ENCODE peak calls at places on chromosome 6, in six cellular contexts. O is mammary epithelial cell, T is bronchial epithelial cell, H is GM12864, W is stomach, B is endothelial cell. L is an unnamed sample.

GRCh38 chr6:129485746-129486145 is 224.2 kb downstream of the ARHGAP18 start:
- DNase-seq in T (no peak), O (no peak), B (no peak), H (no peak), W (no peak), L (no peak)

GRCh38 chr6:98871821-98872220 is 37.4 kb downstream of the POU3F2 start:
- DNase-seq in W (no peak), O (no peak), T (peak; percentile 83), H (no peak), B (no peak), L (no peak)

GRCh38 chr6:3422457-3422816 is 34.4 kb downstream of the SLC22A23 start:
- DNase-seq in T (no peak), B (no peak), O (no peak), H (no peak), W (no peak), L (no peak)

GRCh38 chr6:65259982-65260381 is 447.0 kb downstream of the EYS start:
- DNase-seq in O (no peak), H (no peak), B (no peak), T (no peak), W (no peak), L (no peak)

GRCh38 chr6:43784049-43784855 is 14.2 kb downstream of the VEGFA start:
- DNase-seq in B (no peak), H (no peak), O (no peak), T (no peak), W (no peak), L (no peak)

GRCh38 chr6:1602356-1602713 is 7.4 kb upstream of the FOXC1 start:
- DNase-seq in H (no peak), T (no peak), B (no peak), O (no peak), W (no peak), L (no peak)

GRCh38 chr6:158223926-158224325 is 55.8 kb downstream of the GTF2H5 start:
- DNase-seq in H (no peak), W (no peak), B (no peak), O (no peak), T (no peak), L (no peak)

GRCh38 chr6:30162265-30163089 is 869 bp upstream of the TRIM15 start:
- DNase-seq in T (no peak), H (no peak), W (no peak), B (no peak), O (no peak), L (no peak)

GRCh38 chr6:75171151-75171550 is 34.7 kb downstream of the COL12A1 start:
- DNase-seq in W (no peak), T (no peak), B (no peak), H (no peak), O (no peak), L (no peak)

GRCh38 chr6:131918650-131919355 is 32.4 kb downstream of the CCN2 start:
- DNase-seq in B (no peak), H (no peak), W (no peak), T (no peak), O (no peak), L (no peak)

GRCh38 chr6:131920656-131921055 is 30.5 kb downstream of the CCN2 start:
- DNase-seq in H (no peak), W (no peak), B (no peak), O (no peak), T (no peak), L (no peak)

GRCh38 chr6:131924881-131925474 is 26.2 kb downstream of the CCN2 start:
- DNase-seq in T (peak; percentile 53), B (no peak), O (peak; percentile 37), H (no peak), W (no peak), L (peak; percentile 34)

GRCh38 chr6:131917763-131918649 is 33.2 kb downstream of the CCN2 start:
- DNase-seq in W (no peak), T (no peak), B (no peak), H (no peak), O (no peak), L (no peak)

GRCh38 chr6:131923356-131923755 is 27.8 kb downstream of the CCN2 start:
- DNase-seq in H (peak; percentile 33), O (peak; percentile 53), B (peak; percentile 73), W (peak; percentile 67), T (peak; percentile 48), L (peak; percentile 36)
- TF ChIP-seq CTCF in H (peak; percentile 80), O (peak; percentile 75), B (peak; percentile 94), W (no peak), T (peak; percentile 78), L (peak; percentile 64)

DNA sequence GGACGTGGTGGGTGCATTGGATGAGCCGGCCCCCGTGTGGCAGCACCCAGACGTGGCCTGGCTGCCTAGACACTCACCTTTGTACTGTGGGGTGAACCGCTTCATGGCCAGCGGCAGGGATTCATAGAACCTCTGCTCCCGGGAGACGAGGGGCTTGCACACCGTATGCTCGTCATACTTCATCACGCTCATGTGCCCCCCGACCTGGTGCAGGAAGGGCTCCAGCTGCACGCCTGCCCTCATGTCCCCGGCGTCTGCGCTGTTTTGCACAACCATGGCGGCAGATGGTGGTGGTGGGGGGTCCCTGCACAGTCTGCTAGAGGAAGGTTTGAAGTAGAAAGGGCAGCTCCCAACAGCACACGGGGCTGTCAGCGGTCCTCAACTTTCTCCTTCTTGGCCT is 11.5 kb downstream of the IP6K3 start:
- DNase-seq in T (no peak), H (no peak), B (no peak), O (no peak), W (no peak), L (no peak)
- TF ChIP-seq CTCF in T (no peak), H (no peak), B (no peak), O (no peak), W (no peak), L (no peak)

GRCh38 chr6:63764318-63764916 is 128.8 kb downstream of the PHF3 start:
- DNase-seq in H (peak; percentile 22), T (peak; percentile 45), B (no peak), O (no peak), W (no peak), L (no peak)
- TF ChIP-seq CTCF in H (peak; percentile 21), T (peak; percentile 9), B (peak; percentile 92), O (peak; percentile 15), W (no peak), L (peak; percentile 41)

GRCh38 chr6:151763303-151763702 is 44.2 kb upstream of the ESR1 start:
- DNase-seq in B (no peak), W (no peak), O (peak; percentile 70), H (no peak), T (peak; percentile 50), L (no peak)
- TF ChIP-seq CTCF in B (peak; percentile 59), W (no peak), O (peak; percentile 61), H (peak; percentile 18), T (no peak), L (no peak)

GRCh38 chr6:12395898-12396297 is 105.7 kb downstream of the EDN1 start:
- DNase-seq in T (no peak), W (no peak), B (no peak), O (no peak), H (no peak), L (no peak)
- TF ChIP-seq CTCF in T (peak; percentile 15), W (no peak), B (no peak), O (no peak), H (no peak), L (no peak)

L was measured in GM13977.